ENCODE peak calls at places on chromosome 9, in ten cellular contexts. R is uterus, T is Caco-2, U is thyroid gland, W is adrenal gland, S is cardiac muscle cell, P is left ventricle myocardium inferior, K is fibroblast of lung, C is psoas muscle, V is MM.1S. Y is an unnamed sample.

GRCh38 chr9:90969021-90969675 is 167.5 kb downstream of the SYK start:
- DNase-seq in R (no peak), U (no peak), P (no peak), C (no peak), K (no peak), S (no peak), W (no peak), V (peak; percentile 3), T (no peak), Y (no peak)

GRCh38 chr9:114811301-114811700 is 5.5 kb upstream of the TNFSF15 start:
- DNase-seq in W (no peak), K (no peak), C (no peak), U (no peak), R (no peak), S (no peak), T (no peak), P (no peak), V (no peak), Y (no peak)

GRCh38 chr9:88898033-88898432 is 93.2 kb upstream of the S1PR3 start:
- DNase-seq in U (no peak), P (no peak), W (no peak), V (no peak), C (no peak), T (no peak), R (no peak), K (no peak), S (no peak), Y (no peak)

GRCh38 chr9:74431467-74431866 is 65.7 kb upstream of the RORB start:
- DNase-seq in K (no peak), C (no peak), W (no peak), S (no peak), R (no peak), P (no peak), V (no peak), U (no peak), T (no peak), Y (no peak)

GRCh38 chr9:120578614-120579013 is 1.4 kb downstream of the CDK5RAP2 start:
- DNase-seq in R (no peak), V (no peak), T (no peak), S (no peak), P (no peak), K (no peak), U (no peak), W (no peak), C (no peak), Y (no peak)

GRCh38 chr9:74887041-74887980 is at the start of gene TRPM6:
- DNase-seq in C (peak; percentile 84), W (peak; percentile 70), U (peak; percentile 82), T (peak; percentile 59), P (peak; percentile 86), V (no peak), S (peak; percentile 74), R (peak; percentile 73), K (peak; percentile 82), Y (peak; percentile 83)

GRCh38 chr9:114304416-114305188 is 18.3 kb upstream of the ORM1 start:
- DNase-seq in W (peak; percentile 4), V (no peak), R (peak; percentile 12), P (no peak), C (no peak), T (no peak), K (no peak), S (no peak), U (no peak), Y (no peak)

GRCh38 chr9:17742065-17742464 is 163.2 kb downstream of the SH3GL2 start:
- DNase-seq in T (no peak), K (no peak), U (no peak), W (no peak), R (no peak), S (no peak), P (no peak), V (no peak), C (no peak), Y (no peak)

GRCh38 chr9:97470076-97470475 is 31.4 kb upstream of the TMOD1 start:
- DNase-seq in C (no peak), W (no peak), T (no peak), V (peak; percentile 55), R (no peak), P (no peak), S (peak; percentile 38), K (no peak), U (peak; percentile 48), Y (no peak)

GRCh38 chr9:24602687-24603352 is 57.1 kb upstream of the IZUMO3 start:
- DNase-seq in S (no peak), W (no peak), R (no peak), U (no peak), C (no peak), K (no peak), P (no peak), T (no peak), V (no peak), Y (no peak)

GRCh38 chr9:15293727-15294405 is 13.2 kb downstream of the TTC39B start:
- DNase-seq in W (no peak), P (no peak), R (peak; percentile 28), K (peak; percentile 54), T (no peak), U (no peak), V (no peak), S (no peak), C (no peak), Y (no peak)

GRCh38 chr9:17721954-17722353 is 143.1 kb downstream of the SH3GL2 start:
- DNase-seq in K (no peak), P (no peak), R (no peak), S (no peak), C (no peak), U (no peak), T (no peak), W (no peak), V (peak; percentile 19), Y (no peak)

GRCh38 chr9:112809351-112809848 is 58.8 kb downstream of the SNX30 start:
- DNase-seq in K (no peak), S (no peak), W (no peak), P (no peak), U (no peak), V (no peak), R (no peak), C (no peak), T (no peak), Y (no peak)

GRCh38 chr9:78325343-78325742 is 28.4 kb downstream of the PSAT1 start:
- DNase-seq in T (no peak), U (no peak), C (no peak), W (peak; percentile 93), P (no peak), R (no peak), V (no peak), K (peak; percentile 42), S (peak; percentile 80), Y (peak; percentile 37)

GRCh38 chr9:33341182-33341581 is 50.9 kb downstream of the NFX1 start:
- DNase-seq in R (no peak), T (no peak), K (no peak), C (no peak), P (no peak), W (no peak), V (no peak), U (no peak), S (no peak), Y (no peak)

GRCh38 chr9:33340186-33340585 is 49.9 kb downstream of the NFX1 start:
- DNase-seq in S (no peak), W (no peak), R (no peak), V (no peak), U (no peak), P (no peak), T (no peak), C (no peak), K (no peak), Y (no peak)

GRCh38 chr9:33346564-33346963 is 55.8 kb downstream of the AQP7 start:
- DNase-seq in P (no peak), V (no peak), W (no peak), R (no peak), K (no peak), U (no peak), T (no peak), C (no peak), S (no peak), Y (no peak)

GRCh38 chr9:33348998-33349397 is 53.4 kb downstream of the AQP7 start:
- DNase-seq in C (no peak), S (no peak), R (no peak), T (no peak), W (no peak), U (no peak), P (no peak), V (no peak), K (no peak), Y (no peak)

GRCh38 chr9:33344145-33344544 is 53.8 kb downstream of the NFX1 start:
- DNase-seq in W (no peak), T (no peak), U (no peak), R (no peak), S (no peak), C (no peak), K (no peak), P (no peak), V (no peak), Y (no peak)
- H3K36me3 ChIP-seq in W (peaks cover 95% of the 10 kb centered on the region), T (peaks cover 7% of the 10 kb centered on the region), U (peaks cover 79% of the 10 kb centered on the region), R (no peaks in the 10 kb centered on the region), S (peaks cover 69% of the 10 kb centered on the region), C (peaks cover 100% of the 10 kb centered on the region), K (peaks cover 10% of the 10 kb centered on the region), P (peaks cover 100% of the 10 kb centered on the region), V (peaks cover 28% of the 10 kb centered on the region), Y (peaks cover 99% of the 10 kb centered on the region)

DNA sequence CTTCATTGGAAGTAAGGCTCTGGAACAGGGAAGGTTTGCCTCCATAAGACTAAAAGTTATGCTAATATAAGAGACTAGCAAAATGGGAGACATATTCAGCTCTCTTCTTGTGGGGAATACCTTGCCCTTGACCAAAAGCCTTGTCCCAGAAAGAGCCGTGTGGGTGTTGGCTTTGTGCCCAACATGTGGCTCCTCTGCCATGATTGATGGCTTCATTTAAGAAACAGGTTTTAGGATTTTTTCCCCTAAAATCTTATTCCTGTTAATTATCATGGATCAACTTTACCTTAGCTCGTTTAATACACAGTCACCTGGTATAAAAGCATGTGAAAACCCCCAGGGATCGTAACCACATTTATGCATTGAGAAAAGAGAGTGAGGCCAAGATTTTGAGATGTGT is 38.9 kb downstream of the DOCK8 start:
- DNase-seq in U (no peak), S (no peak), T (no peak), P (no peak), V (no peak), K (no peak), W (no peak), C (no peak), R (no peak), Y (no peak)
- H3K4me3 ChIP-seq in U (no peak overlapping the region), S (no peak overlapping the region), T (no peak overlapping the region), P (no peak overlapping the region), V (no peak overlapping the region), K (no peak overlapping the region), W (no peak overlapping the region), C (no peak overlapping the region), R (no peak overlapping the region), Y (no peak overlapping the region)

DNA sequence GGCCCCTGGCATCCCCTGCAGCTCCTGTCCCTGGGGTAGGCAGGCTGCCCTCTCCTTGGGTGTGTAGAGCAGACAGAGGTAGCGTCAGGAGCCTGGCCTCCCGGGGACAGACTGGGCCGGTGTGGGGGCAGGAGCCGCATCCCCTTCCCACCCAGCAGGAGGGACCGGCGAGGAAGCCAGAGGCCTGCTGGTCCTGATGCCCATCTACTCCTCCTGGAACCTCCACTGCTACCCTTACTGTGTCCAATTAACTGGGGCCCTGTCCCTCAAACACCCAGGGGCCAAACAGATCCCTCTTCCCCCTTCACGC is 15.6 kb downstream of the RALGDS start:
- DNase-seq in W (peak; percentile 10), T (no peak), U (no peak), S (no peak), P (no peak), R (peak; percentile 11), K (no peak), V (no peak), C (no peak), Y (peak; percentile 5)
- H3K36me3 ChIP-seq in W (peaks cover 96% of the 10 kb centered on the region), T (peaks cover 1% of the 10 kb centered on the region), U (peaks cover 69% of the 10 kb centered on the region), S (peaks cover 43% of the 10 kb centered on the region), P (peaks cover 97% of the 10 kb centered on the region), R (no peaks in the 10 kb centered on the region), K (peaks cover 32% of the 10 kb centered on the region), V (no peaks in the 10 kb centered on the region), C (peaks cover 98% of the 10 kb centered on the region), Y (peaks cover 100% of the 10 kb centered on the region)

GRCh38 chr9:92790542-92791527 is 26.2 kb upstream of the BICD2 start:
- DNase-seq in P (peak; percentile 75), R (peak; percentile 80), U (peak; percentile 83), S (peak; percentile 79), T (peak; percentile 59), W (peak; percentile 75), V (peak; percentile 79), K (peak; percentile 80), C (peak; percentile 78), Y (peak; percentile 83)
- H3K4me3 ChIP-seq in P (no peak overlapping the region), R (no peak overlapping the region), U (no peak overlapping the region), S (no peak overlapping the region), T (no peak overlapping the region), W (no peak overlapping the region), V (no peak overlapping the region), K (no peak overlapping the region), C (no peak overlapping the region), Y (no peak overlapping the region)